ENCODE peak calls at places on chromosomes 3 and 15, in seven cellular contexts. Y is trophoblast cell, D is AG08395, N is amygdala, Q is foreskin melanocyte, M is adrenal gland, K is Ammon's horn. X is an unnamed sample.

GRCh38 chr3:2876362-2876761 is 233.8 kb downstream of the IL5RA start:
- DNase-seq in Y (no peak), D (no peak), N (no peak), Q (no peak), M (no peak), K (no peak), X (no peak)

GRCh38 chr15:53978248-53978906 is at the start of gene UNC13C:
- DNase-seq in Y (no peak), D (no peak), N (no peak), Q (no peak), M (peak; percentile 7), K (peak; percentile 61), X (peak; percentile 31)

GRCh38 chr3:66107855-66108254 is 69.1 kb upstream of the MAGI1 start:
- DNase-seq in Y (no peak), D (peak; percentile 66), N (no peak), Q (no peak), M (no peak), K (no peak), X (no peak)

GRCh38 chr3:56323986-56324420 is 144.3 kb downstream of the ERC2 start:
- DNase-seq in Y (no peak), D (peak; percentile 95), N (no peak), Q (peak; percentile 1), M (peak; percentile 73), K (peak; percentile 16), X (no peak)

GRCh38 chr15:43440721-43441281 is 52.2 kb downstream of the TP53BP1 start:
- DNase-seq in Y (peak; percentile 77), D (peak; percentile 95), N (no peak), Q (peak; percentile 95), M (peak; percentile 74), K (peak; percentile 92), X (no peak)

GRCh38 chr15:56490461-56490860 is 25.5 kb upstream of the MNS1 start:
- DNase-seq in Y (no peak), D (no peak), N (no peak), Q (no peak), M (no peak), K (no peak), X (no peak)

GRCh38 chr15:39300451-39301153 is 280.3 kb upstream of the THBS1 start:
- DNase-seq in Y (peak; percentile 32), D (peak; percentile 48), N (no peak), Q (no peak), M (no peak), K (no peak), X (no peak)

GRCh38 chr3:353191-353739 is 156.7 kb downstream of the CHL1 start:
- DNase-seq in Y (no peak), D (no peak), N (no peak), Q (no peak), M (no peak), K (no peak), X (no peak)

GRCh38 chr15:91522609-91523332 is 330.7 kb upstream of the SLCO3A1 start:
- DNase-seq in Y (no peak), D (peak; percentile 52), N (no peak), Q (peak; percentile 48), M (no peak), K (peak; percentile 84), X (no peak)

GRCh38 chr3:140128217-140129137 is 193.5 kb downstream of the CLSTN2 start:
- DNase-seq in Y (no peak), D (peak; percentile 7), N (no peak), Q (no peak), M (peak; percentile 26), K (no peak), X (peak; percentile 49)

GRCh38 chr3:3714572-3714971 is 84.7 kb upstream of the LRRN1 start:
- DNase-seq in Y (no peak), D (no peak), N (no peak), Q (no peak), M (no peak), K (no peak), X (no peak)

GRCh38 chr3:43612439-43612838 is 9.4 kb downstream of the ANO10 start:
- DNase-seq in Y (no peak), D (no peak), N (no peak), Q (no peak), M (no peak), K (no peak), X (no peak)

GRCh38 chr3:189901481-189901880 is 219.2 kb downstream of the P3H2 start:
- DNase-seq in Y (peak; percentile 76), D (no peak), N (no peak), Q (no peak), M (no peak), K (no peak), X (no peak)

GRCh38 chr15:32029409-32029861 is 880 bp upstream of the CHRNA7 start:
- DNase-seq in Y (no peak), D (no peak), N (no peak), Q (no peak), M (no peak), K (peak; percentile 70), X (peak; percentile 38)

GRCh38 chr15:88897456-88898194 is 2.3 kb upstream of the HAPLN3 start:
- DNase-seq in Y (peak; percentile 27), D (peak; percentile 84), N (no peak), Q (peak; percentile 62), M (peak; percentile 87), K (peak; percentile 69), X (peak; percentile 93)

GRCh38 chr3:152127058-152127457 is 141.7 kb upstream of the MBNL1 start:
- DNase-seq in Y (no peak), D (no peak), N (no peak), Q (no peak), M (no peak), K (no peak), X (no peak)

GRCh38 chr3:150274372-150274771 is 133.7 kb upstream of the TSC22D2 start:
- DNase-seq in Y (no peak), D (no peak), N (no peak), Q (no peak), M (no peak), K (no peak), X (no peak)

GRCh38 chr3:183518446-183519185 is 36.9 kb downstream of the KLHL6 start:
- DNase-seq in Y (no peak), D (no peak), N (no peak), Q (peak; percentile 75), M (no peak), K (peak; percentile 31), X (no peak)

GRCh38 chr3:129985113-129985512 is 10.6 kb downstream of the TRH start:
- DNase-seq in Y (no peak), D (no peak), N (no peak), Q (no peak), M (no peak), K (no peak), X (peak; percentile 70)

GRCh38 chr3:38254872-38255271 is 10.7 kb upstream of the SLC22A13 start:
- DNase-seq in Y (no peak), D (no peak), N (no peak), Q (no peak), M (no peak), K (no peak), X (no peak)

GRCh38 chr3:45988804-45989203 is 6.8 kb downstream of the FYCO1 start:
- DNase-seq in Y (peak; percentile 41), D (peak; percentile 77), N (no peak), Q (no peak), M (no peak), K (no peak), X (no peak)

GRCh38 chr3:24730173-24730572 is 235.5 kb upstream of the THRB start:
- DNase-seq in Y (no peak), D (no peak), N (no peak), Q (peak; percentile 11), M (no peak), K (no peak), X (no peak)

X was measured in left ventricle myocardium superior.